ENCODE peak calls at places on chromosomes 6 and 20, in five cellular contexts. One of them, this sample, is unnamed.
A peak's percentile ranks its signal among the peaks of the same experiment; 100 is the strongest.

GRCh38 chr20:62830821-62831220 is 14.0 kb downstream of the COL9A3 start:
- DNase-seq in stomach: no peak
- DNase-seq in pulmonary artery endothelial cell: no peak
- DNase-seq in AG08395: no peak
- DNase-seq in naive thymus-derived CD8-positive, alpha-beta T cell: no peak
- DNase-seq in this sample: no peak

GRCh38 chr6:140774080-140774505 is 1358.6 kb upstream of the GJE1 start:
- DNase-seq in stomach: no peak
- DNase-seq in pulmonary artery endothelial cell: peak; percentile 27
- DNase-seq in AG08395: peak; percentile 52
- DNase-seq in naive thymus-derived CD8-positive, alpha-beta T cell: no peak
- DNase-seq in this sample: peak; percentile 4

GRCh38 chr6:105164418-105164817 is 15.4 kb downstream of the POPDC3 start:
- DNase-seq in stomach: no peak
- DNase-seq in pulmonary artery endothelial cell: no peak
- DNase-seq in AG08395: no peak
- DNase-seq in naive thymus-derived CD8-positive, alpha-beta T cell: no peak
- DNase-seq in this sample: no peak

GRCh38 chr6:34466242-34467185 is 638 bp downstream of the PACSIN1 start:
- DNase-seq in stomach: no peak
- DNase-seq in pulmonary artery endothelial cell: no peak
- DNase-seq in AG08395: no peak
- DNase-seq in naive thymus-derived CD8-positive, alpha-beta T cell: no peak
- DNase-seq in this sample: no peak

GRCh38 chr6:15841937-15842698 is 179.3 kb upstream of the DTNBP1 start:
- DNase-seq in stomach: no peak
- DNase-seq in pulmonary artery endothelial cell: no peak
- DNase-seq in AG08395: no peak
- DNase-seq in naive thymus-derived CD8-positive, alpha-beta T cell: no peak
- DNase-seq in this sample: no peak

GRCh38 chr6:41939091-41939847 is 2.3 kb downstream of the CCND3 start:
- DNase-seq in stomach: peak; percentile 30
- DNase-seq in pulmonary artery endothelial cell: no peak
- DNase-seq in AG08395: peak; percentile 52
- DNase-seq in naive thymus-derived CD8-positive, alpha-beta T cell: no peak
- DNase-seq in this sample: no peak

GRCh38 chr6:84599991-84600390 is 164.4 kb downstream of the TBX18 start:
- DNase-seq in stomach: no peak
- DNase-seq in pulmonary artery endothelial cell: no peak
- DNase-seq in AG08395: no peak
- DNase-seq in naive thymus-derived CD8-positive, alpha-beta T cell: no peak
- DNase-seq in this sample: no peak

GRCh38 chr6:37059344-37060194 is 54.1 kb downstream of the FGD2 start:
- DNase-seq in stomach: peak; percentile 65
- DNase-seq in pulmonary artery endothelial cell: peak; percentile 54
- DNase-seq in AG08395: peak; percentile 96
- DNase-seq in naive thymus-derived CD8-positive, alpha-beta T cell: no peak
- DNase-seq in this sample: peak; percentile 96